ENCODE peak calls at places on chromosomes 4 and X, in eight cellular contexts. O is stimulated activated CD4-positive, alpha-beta T cell treated with anti-CD3 and anti-CD28 coated beads, Interleukin-2, amount 100 ng/mL, for 48 hours; N is effector memory CD8-positive, alpha-beta T cell; C is GM23248; E is A549; I is stimulated activated CD8-positive, alpha-beta memory T cell treated with anti-CD3 and anti-CD28 coated beads, Interleukin-12 subunit alpha, Interleukin-12 subunit beta, amount 100 ng/mL, for 4 hours; Q is lower leg skin; K is RCC 7860. S is an unnamed sample.

GRCh38 chr4:111806331-111806730 is 338.9 kb upstream of the FAM241A start:
- DNase-seq in O (no peak), N (no peak), C (peak; percentile 3), E (peak; percentile 16), I (no peak), Q (no peak), K (no peak), S (peak; percentile 18)

GRCh38 chr4:7154351-7154981 is 37.9 kb upstream of the SORCS2 start:
- DNase-seq in O (no peak), N (no peak), C (no peak), E (no peak), I (no peak), Q (no peak), K (no peak), S (no peak)

GRCh38 chr4:37590016-37590415 is 96.2 kb downstream of the RELL1 start:
- DNase-seq in O (no peak), N (no peak), C (no peak), E (no peak), I (no peak), Q (no peak), K (no peak), S (no peak)

GRCh38 chr4:26065833-26066232 is 151.8 kb downstream of the SMIM20 start:
- DNase-seq in O (no peak), N (no peak), C (no peak), E (no peak), I (no peak), Q (no peak), K (no peak), S (no peak)

GRCh38 chr4:25439913-25440477 is 62.9 kb downstream of the ANAPC4 start:
- DNase-seq in O (peak; percentile 60), N (peak; percentile 43), C (peak; percentile 71), E (peak; percentile 36), I (no peak), Q (peak; percentile 53), K (peak; percentile 53), S (peak; percentile 68)

GRCh38 chrX:45758319-45758718 is 557.6 kb upstream of the DIPK2B start:
- DNase-seq in O (no peak), N (no peak), C (peak; percentile 84), E (no peak), I (no peak), Q (no peak), K (peak; percentile 87), S (no peak)

GRCh38 chr4:61572160-61572559 is 372.0 kb downstream of the ADGRL3 start:
- DNase-seq in O (no peak), N (no peak), C (no peak), E (no peak), I (no peak), Q (no peak), K (peak; percentile 50), S (no peak)

GRCh38 chr4:102871772-102872171 is 3.0 kb downstream of the CISD2 start:
- DNase-seq in O (no peak), N (no peak), C (no peak), E (no peak), I (no peak), Q (no peak), K (no peak), S (no peak)

GRCh38 chr4:114077610-114078009 is 98.2 kb upstream of the ARSJ start:
- DNase-seq in O (no peak), N (no peak), C (peak; percentile 93), E (no peak), I (no peak), Q (no peak), K (peak; percentile 95), S (no peak)

GRCh38 chr4:80361329-80361900 is 25.9 kb downstream of the CFAP299 start:
- DNase-seq in O (no peak), N (no peak), C (peak; percentile 58), E (peak; percentile 8), I (no peak), Q (no peak), K (no peak), S (no peak)

GRCh38 chr4:155891058-155891457 is 12.4 kb upstream of the TDO2 start:
- DNase-seq in O (no peak), N (no peak), C (peak; percentile 10), E (no peak), I (no peak), Q (no peak), K (no peak), S (no peak)

GRCh38 chr4:152220201-152220666 is 315.7 kb downstream of the FBXW7 start:
- DNase-seq in O (peak; percentile 18), N (no peak), C (peak; percentile 70), E (no peak), I (no peak), Q (no peak), K (no peak), S (no peak)

GRCh38 chrX:64206556-64207162 is 1.2 kb upstream of the AMER1 start:
- DNase-seq in O (no peak), N (no peak), C (peak; percentile 16), E (no peak), I (no peak), Q (peak; percentile 14), K (no peak), S (no peak)

GRCh38 chr4:111537861-111538260 is 607.4 kb upstream of the FAM241A start:
- DNase-seq in O (no peak), N (no peak), C (peak; percentile 62), E (no peak), I (no peak), Q (no peak), K (no peak), S (no peak)

GRCh38 chr4:98501383-98501782 is 157.0 kb downstream of the TSPAN5 start:
- DNase-seq in O (no peak), N (no peak), C (no peak), E (no peak), I (no peak), Q (no peak), K (no peak), S (no peak)

S was measured in HuH-7.5.